ENCODE peak calls at places on chromosomes 16 and 17, in four cellular contexts. A is CD8-positive, alpha-beta T cell; N is pons; Z is NCI-H226. H is an unnamed sample.

GRCh38 chr17:13128676-13129075 is 110.8 kb upstream of the ELAC2 start:
- DNase-seq in N (no peak), Z (no peak), A (no peak), H (no peak)

GRCh38 chr17:7326186-7326585 is 2.9 kb downstream of the NEURL4 start:
- DNase-seq in Z (no peak), A (no peak), N (no peak), H (no peak)

GRCh38 chr17:81018044-81018802 is 16.7 kb upstream of the BAIAP2 start:
- DNase-seq in A (no peak), Z (no peak), N (no peak), H (no peak)

GRCh38 chr17:35898283-35899070 is 18.3 kb upstream of the CCL5 start:
- DNase-seq in A (no peak), Z (peak), N (no peak), H (peak)

GRCh38 chr17:7750321-7750821 is 32.8 kb downstream of the DNAH2 start:
- DNase-seq in Z (peak), A (no peak), N (no peak), H (no peak)

GRCh38 chr16:5321925-5322324 is 224.3 kb upstream of the EEF2KMT start:
- DNase-seq in N (no peak), A (no peak), Z (peak), H (no peak)

GRCh38 chr17:83078378-83079339 is 750 bp upstream of the METRNL start:
- DNase-seq in N (no peak), A (no peak), Z (no peak), H (no peak)

GRCh38 chr16:24609740-24610420 is 70.5 kb downstream of the RBBP6 start:
- DNase-seq in N (peak), A (no peak), Z (no peak), H (peak)

GRCh38 chr16:53689636-53690035 is 14.0 kb downstream of the RPGRIP1L start:
- DNase-seq in Z (no peak), N (no peak), A (no peak), H (no peak)

GRCh38 chr17:58525239-58525638 is 10.8 kb upstream of the MTMR4 start:
- DNase-seq in N (no peak), Z (peak), A (no peak), H (no peak)

GRCh38 chr16:54594646-54595381 is 308.2 kb upstream of the IRX3 start:
- DNase-seq in Z (no peak), A (no peak), N (no peak), H (no peak)

GRCh38 chr16:4536391-4537106 is 2.0 kb downstream of the CDIP1 start:
- DNase-seq in Z (no peak), N (no peak), A (no peak), H (peak)

GRCh38 chr17:67151717-67152116 is 93.3 kb downstream of the HELZ start:
- DNase-seq in A (no peak), N (no peak), Z (peak), H (no peak)

GRCh38 chr17:60102632-60103047 is 23.9 kb upstream of the HEATR6 start:
- DNase-seq in A (no peak), N (peak), Z (no peak), H (no peak)

GRCh38 chr17:10034719-10035475 is 129.8 kb upstream of the RCVRN start:
- DNase-seq in A (no peak), Z (no peak), N (no peak), H (no peak)

GRCh38 chr16:53372942-53373871 is 61.1 kb upstream of the RBL2 start:
- DNase-seq in N (no peak), A (peak), Z (no peak), H (peak)

GRCh38 chr17:40522250-40522960 is 21.0 kb upstream of the TNS4 start:
- DNase-seq in Z (no peak), N (no peak), A (no peak), H (no peak)

GRCh38 chr16:53207810-53208752 is 153.3 kb downstream of the CHD9 start:
- DNase-seq in A (no peak), Z (peak), N (peak), H (peak)

GRCh38 chr16:48503779-48504178 is 106.2 kb downstream of the N4BP1 start:
- DNase-seq in N (no peak), Z (no peak), A (no peak), H (no peak)

H was measured in DMS79.